ENCODE peak calls at places on chromosomes 16 and 17, in ten cellular contexts. S is cerebellar cortex; I is NCI-H1105; N is stimulated activated CD4-positive, alpha-beta T cell treated with anti-CD3 and anti-CD28 coated beads, Interleukin-1b, Interleukin-23, amount 100 ng/mL, for 4 hours; Y is dermis microvascular lymphatic vessel endothelial cell; F is astrocyte of the spinal cord; J is activated naive CD4-positive, alpha-beta T cell; T is Karpas-422; Z is suprapubic skin; W is A549. M is an unnamed sample.

GRCh38 chr16:13542284-13542683 is 377.7 kb upstream of the ERCC4 start:
- DNase-seq in N (no peak), Y (no peak), J (no peak), F (no peak), Z (no peak), S (no peak), W (no peak), T (no peak), I (no peak), M (no peak)

GRCh38 chr17:19250421-19251141 is 13.4 kb downstream of the EPN2 start:
- DNase-seq in J (no peak), I (no peak), T (no peak), Z (no peak), N (no peak), W (no peak), S (peak; percentile 95), Y (no peak), F (no peak), M (no peak)

GRCh38 chr17:79742589-79742918 is 11.8 kb downstream of the ENPP7 start:
- DNase-seq in Y (no peak), S (no peak), T (no peak), N (no peak), F (no peak), Z (no peak), W (no peak), I (no peak), J (no peak), M (no peak)

GRCh38 chr17:82338858-82339633 is 5.5 kb upstream of the SECTM1 start:
- DNase-seq in Z (no peak), N (no peak), F (peak; percentile 72), W (peak; percentile 86), I (no peak), S (peak; percentile 72), J (no peak), T (no peak), Y (peak; percentile 69), M (no peak)

GRCh38 chr16:13733561-13733960 is 186.4 kb upstream of the ERCC4 start:
- DNase-seq in Z (no peak), W (no peak), J (no peak), I (no peak), S (no peak), F (no peak), N (no peak), Y (no peak), T (peak; percentile 14), M (no peak)

GRCh38 chr17:8084250-8084649 is 3.3 kb downstream of the ALOX12B start:
- DNase-seq in Z (no peak), S (no peak), Y (no peak), T (no peak), N (no peak), F (no peak), I (no peak), J (no peak), W (no peak), M (no peak)

GRCh38 chr17:67434061-67434525 is 57.0 kb downstream of the PITPNC1 start:
- DNase-seq in W (no peak), Y (no peak), F (no peak), T (no peak), J (peak; percentile 27), N (peak; percentile 35), I (no peak), Z (no peak), S (no peak), M (no peak)

GRCh38 chr16:2147981-2148671 is at the start of gene RAB26:
- DNase-seq in Y (peak; percentile 69), N (no peak), F (peak; percentile 44), T (peak; percentile 84), I (peak; percentile 67), W (peak; percentile 84), J (no peak), S (peak; percentile 78), Z (peak; percentile 91), M (peak; percentile 85)

GRCh38 chr17:16439303-16439791 is 24.0 kb downstream of the TRPV2 start:
- DNase-seq in I (no peak), Y (peak; percentile 37), W (no peak), S (no peak), N (no peak), T (peak; percentile 55), J (no peak), F (no peak), Z (no peak), M (no peak)

GRCh38 chr17:28711723-28712036 is at the start of gene PROCA1:
- DNase-seq in Y (no peak), F (no peak), J (no peak), N (no peak), S (no peak), Z (no peak), T (peak; percentile 78), I (no peak), W (no peak), M (no peak)

GRCh38 chr16:88999457-89000206 is 22.6 kb upstream of the CBFA2T3 start:
- DNase-seq in Z (no peak), T (no peak), J (no peak), S (no peak), N (peak; percentile 9), Y (no peak), I (no peak), F (no peak), W (no peak), M (no peak)

GRCh38 chr16:73071131-73071940 is 23.4 kb upstream of the ZFHX3 start:
- DNase-seq in Z (no peak), J (no peak), N (no peak), Y (peak; percentile 74), S (no peak), W (peak; percentile 67), F (peak; percentile 67), T (no peak), I (peak; percentile 69), M (peak; percentile 70)

GRCh38 chr17:5422505-5422904 is 2.5 kb downstream of the RPAIN start:
- DNase-seq in Y (no peak), J (no peak), S (no peak), T (no peak), I (no peak), Z (no peak), W (peak; percentile 58), N (no peak), F (peak; percentile 56), M (no peak)

GRCh38 chr17:1180958-1181768 is 1.4 kb upstream of the ABR start:
- DNase-seq in Z (no peak), T (peak; percentile 99), W (no peak), I (no peak), J (no peak), F (no peak), N (no peak), S (peak; percentile 64), Y (no peak), M (no peak)

GRCh38 chr16:72956124-72957064 is 91.5 kb downstream of the ZFHX3 start:
- DNase-seq in S (no peak), N (no peak), Y (no peak), W (no peak), J (no peak), Z (no peak), I (no peak), F (no peak), T (no peak), M (no peak)

GRCh38 chr17:40192961-40193360 is 15.7 kb downstream of the RAPGEFL1 start:
- DNase-seq in S (no peak), Z (no peak), W (no peak), F (no peak), Y (no peak), N (no peak), T (no peak), I (no peak), J (no peak), M (no peak)

GRCh38 chr16:28168991-28169554 is 42.7 kb downstream of the XPO6 start:
- DNase-seq in T (no peak), J (peak; percentile 31), F (no peak), I (no peak), Z (no peak), Y (no peak), N (peak; percentile 47), S (no peak), W (no peak), M (no peak)

GRCh38 chr17:1398900-1399299 is 1.1 kb downstream of the YWHAE start:
- DNase-seq in J (no peak), Y (peak; percentile 46), S (no peak), I (no peak), Z (no peak), T (peak; percentile 58), N (no peak), W (peak; percentile 37), F (peak; percentile 29), M (no peak)

GRCh38 chr16:82732461-82732860 is 105.7 kb downstream of the CDH13 start:
- DNase-seq in Y (no peak), T (no peak), S (no peak), N (no peak), W (no peak), F (no peak), I (no peak), Z (no peak), J (no peak), M (no peak)

GRCh38 chr16:13298676-13299075 is 397.3 kb downstream of the SHISA9 start:
- DNase-seq in I (no peak), W (no peak), S (peak; percentile 1), N (no peak), Z (no peak), F (peak; percentile 58), T (no peak), J (no peak), Y (no peak), M (peak; percentile 37)

GRCh38 chr17:13879961-13880466 is 189.3 kb upstream of the COX10 start:
- DNase-seq in Y (no peak), W (no peak), Z (no peak), N (no peak), S (no peak), I (no peak), T (no peak), F (no peak), J (no peak), M (no peak)

GRCh38 chr16:88351521-88352101 is 31.1 kb upstream of the ZNF469 start:
- DNase-seq in S (no peak), T (no peak), J (no peak), I (no peak), N (no peak), F (no peak), Y (no peak), Z (no peak), W (no peak), M (no peak)

GRCh38 chr17:78788451-78788850 is 6.4 kb upstream of the CYTH1 start:
- DNase-seq in N (no peak), Y (no peak), F (no peak), I (no peak), S (no peak), J (no peak), W (no peak), Z (no peak), T (no peak), M (no peak)

GRCh38 chr17:29613371-29613837 is 9.3 kb downstream of the CORO6 start:
- DNase-seq in T (no peak), W (peak; percentile 93), Z (peak; percentile 96), I (no peak), F (peak; percentile 86), S (peak; percentile 59), Y (peak; percentile 92), J (peak; percentile 90), N (peak; percentile 91), M (no peak)

GRCh38 chr16:4847774-4848587 is 700 bp downstream of the UBN1 start:
- DNase-seq in S (peak; percentile 31), I (no peak), N (peak; percentile 7), J (no peak), T (peak; percentile 75), Y (peak; percentile 75), W (peak; percentile 45), Z (peak; percentile 85), F (peak; percentile 57), M (peak; percentile 16)